ENCODE peak calls at places on chromosome 22, in five cellular contexts. One of them, this sample, is unnamed.

GRCh38 chr22:30250713-30251267 is 4.2 kb upstream of the LIF start:
- DNase-seq in A549: peak; percentile 54
- DNase-seq in upper lobe of left lung: no peak
- DNase-seq in sigmoid colon: no peak
- DNase-seq in tibial nerve: no peak
- DNase-seq in this sample: no peak

GRCh38 chr22:36673821-36674220 is 29.7 kb downstream of the CACNG2 start:
- DNase-seq in A549: no peak
- DNase-seq in upper lobe of left lung: peak; percentile 70
- DNase-seq in sigmoid colon: no peak
- DNase-seq in tibial nerve: no peak
- DNase-seq in this sample: no peak

GRCh38 chr22:37681556-37682049 is 4.5 kb upstream of the NOL12 start:
- DNase-seq in A549: no peak
- DNase-seq in upper lobe of left lung: no peak
- DNase-seq in sigmoid colon: peak; percentile 90
- DNase-seq in tibial nerve: peak; percentile 60
- DNase-seq in this sample: peak; percentile 89

GRCh38 chr22:17368144-17368726 is 1.0 kb upstream of the CECR2 start:
- DNase-seq in A549: no peak
- DNase-seq in upper lobe of left lung: peak; percentile 73
- DNase-seq in sigmoid colon: peak; percentile 68
- DNase-seq in tibial nerve: no peak
- DNase-seq in this sample: no peak

GRCh38 chr22:37329239-37330140 is 47.2 kb downstream of the CYTH4 start:
- DNase-seq in A549: no peak
- DNase-seq in upper lobe of left lung: no peak
- DNase-seq in sigmoid colon: no peak
- DNase-seq in tibial nerve: no peak
- DNase-seq in this sample: no peak

GRCh38 chr22:38144025-38144405 is 33.5 kb upstream of the BAIAP2L2 start:
- DNase-seq in A549: peak; percentile 25
- DNase-seq in upper lobe of left lung: no peak
- DNase-seq in sigmoid colon: no peak
- DNase-seq in tibial nerve: no peak
- DNase-seq in this sample: peak; percentile 49

GRCh38 chr22:35761037-35761436 is 43.4 kb downstream of the APOL5 start:
- DNase-seq in A549: peak; percentile 15
- DNase-seq in upper lobe of left lung: no peak
- DNase-seq in sigmoid colon: no peak
- DNase-seq in tibial nerve: no peak
- DNase-seq in this sample: no peak

GRCh38 chr22:48630444-48630777 is 1197.3 kb downstream of the BRD1 start:
- DNase-seq in A549: no peak
- DNase-seq in upper lobe of left lung: no peak
- DNase-seq in sigmoid colon: no peak
- DNase-seq in tibial nerve: no peak
- DNase-seq in this sample: no peak

GRCh38 chr22:31829505-31829904 is 75.7 kb downstream of the DEPDC5 start:
- DNase-seq in A549: peak; percentile 77
- DNase-seq in upper lobe of left lung: no peak
- DNase-seq in sigmoid colon: no peak
- DNase-seq in tibial nerve: no peak
- DNase-seq in this sample: no peak

GRCh38 chr22:37173709-37174108 is 14.3 kb downstream of the C1QTNF6 start:
- DNase-seq in A549: no peak
- DNase-seq in upper lobe of left lung: no peak
- DNase-seq in sigmoid colon: peak; percentile 79
- DNase-seq in tibial nerve: peak; percentile 67
- DNase-seq in this sample: peak; percentile 84

GRCh38 chr22:43867839-43868652 is 5.7 kb upstream of the SULT4A1 start:
- DNase-seq in A549: peak; percentile 26
- DNase-seq in upper lobe of left lung: peak; percentile 80
- DNase-seq in sigmoid colon: peak; percentile 54
- DNase-seq in tibial nerve: peak; percentile 41
- DNase-seq in this sample: no peak

GRCh38 chr22:37186228-37186996 is 1.6 kb downstream of the C1QTNF6 start:
- DNase-seq in A549: peak; percentile 78
- DNase-seq in upper lobe of left lung: no peak
- DNase-seq in sigmoid colon: peak; percentile 43
- DNase-seq in tibial nerve: peak; percentile 46
- DNase-seq in this sample: peak; percentile 48

GRCh38 chr22:21628386-21629261 is 1.2 kb downstream of the YDJC start:
- DNase-seq in A549: no peak
- DNase-seq in upper lobe of left lung: peak; percentile 89
- DNase-seq in sigmoid colon: no peak
- DNase-seq in tibial nerve: no peak
- DNase-seq in this sample: no peak

GRCh38 chr22:38513063-38513462 is 7.0 kb upstream of the DDX17 start:
- DNase-seq in A549: no peak
- DNase-seq in upper lobe of left lung: no peak
- DNase-seq in sigmoid colon: no peak
- DNase-seq in tibial nerve: no peak
- DNase-seq in this sample: no peak

GRCh38 chr22:28341001-28341400 is 338.6 kb downstream of the TTC28 start:
- DNase-seq in A549: no peak
- DNase-seq in upper lobe of left lung: no peak
- DNase-seq in sigmoid colon: no peak
- DNase-seq in tibial nerve: no peak
- DNase-seq in this sample: no peak

GRCh38 chr22:43831561-43832392 is 19.7 kb upstream of the EFCAB6 start:
- DNase-seq in A549: no peak
- DNase-seq in upper lobe of left lung: no peak
- DNase-seq in sigmoid colon: peak; percentile 50
- DNase-seq in tibial nerve: no peak
- DNase-seq in this sample: peak; percentile 61

GRCh38 chr22:33625959-33626358 is 294.3 kb downstream of the LARGE1 start:
- DNase-seq in A549: no peak
- DNase-seq in upper lobe of left lung: no peak
- DNase-seq in sigmoid colon: no peak
- DNase-seq in tibial nerve: no peak
- DNase-seq in this sample: no peak

GRCh38 chr22:30514252-30514651 is 8.8 kb upstream of the SEC14L4 start:
- DNase-seq in A549: no peak
- DNase-seq in upper lobe of left lung: no peak
- DNase-seq in sigmoid colon: no peak
- DNase-seq in tibial nerve: no peak
- DNase-seq in this sample: no peak

GRCh38 chr22:44118645-44119315 is 61.9 kb upstream of the PARVG start:
- DNase-seq in A549: no peak
- DNase-seq in upper lobe of left lung: no peak
- DNase-seq in sigmoid colon: peak; percentile 48
- DNase-seq in tibial nerve: no peak
- DNase-seq in this sample: no peak

GRCh38 chr22:36881504-36882245 is 20.9 kb downstream of the NCF4 start:
- DNase-seq in A549: no peak
- DNase-seq in upper lobe of left lung: no peak
- DNase-seq in sigmoid colon: no peak
- DNase-seq in tibial nerve: no peak
- DNase-seq in this sample: no peak

GRCh38 chr22:46178755-46179505 is 28.6 kb downstream of the PPARA start:
- DNase-seq in A549: no peak
- DNase-seq in upper lobe of left lung: no peak
- DNase-seq in sigmoid colon: no peak
- DNase-seq in tibial nerve: no peak
- DNase-seq in this sample: no peak

GRCh38 chr22:29003975-29004646 is 57.5 kb downstream of the C22orf31 start:
- DNase-seq in A549: no peak
- DNase-seq in upper lobe of left lung: no peak
- DNase-seq in sigmoid colon: no peak
- DNase-seq in tibial nerve: no peak
- DNase-seq in this sample: no peak

GRCh38 chr22:19106886-19107729 is 15.1 kb downstream of the DGCR2 start:
- DNase-seq in A549: no peak
- DNase-seq in upper lobe of left lung: no peak
- DNase-seq in sigmoid colon: no peak
- DNase-seq in tibial nerve: no peak
- DNase-seq in this sample: peak; percentile 45

GRCh38 chr22:19109198-19110063 is 12.8 kb downstream of the DGCR2 start:
- DNase-seq in A549: no peak
- DNase-seq in upper lobe of left lung: no peak
- DNase-seq in sigmoid colon: no peak
- DNase-seq in tibial nerve: peak; percentile 32
- DNase-seq in this sample: peak; percentile 82

GRCh38 chr22:19107730-19108074 is 14.5 kb downstream of the DGCR2 start:
- DNase-seq in A549: no peak
- DNase-seq in upper lobe of left lung: no peak
- DNase-seq in sigmoid colon: no peak
- DNase-seq in tibial nerve: no peak
- DNase-seq in this sample: no peak

GRCh38 chr22:19110064-19110458 is 12.2 kb downstream of the DGCR2 start:
- DNase-seq in A549: no peak
- DNase-seq in upper lobe of left lung: no peak
- DNase-seq in sigmoid colon: no peak
- DNase-seq in tibial nerve: no peak
- DNase-seq in this sample: peak; percentile 31

DNA sequence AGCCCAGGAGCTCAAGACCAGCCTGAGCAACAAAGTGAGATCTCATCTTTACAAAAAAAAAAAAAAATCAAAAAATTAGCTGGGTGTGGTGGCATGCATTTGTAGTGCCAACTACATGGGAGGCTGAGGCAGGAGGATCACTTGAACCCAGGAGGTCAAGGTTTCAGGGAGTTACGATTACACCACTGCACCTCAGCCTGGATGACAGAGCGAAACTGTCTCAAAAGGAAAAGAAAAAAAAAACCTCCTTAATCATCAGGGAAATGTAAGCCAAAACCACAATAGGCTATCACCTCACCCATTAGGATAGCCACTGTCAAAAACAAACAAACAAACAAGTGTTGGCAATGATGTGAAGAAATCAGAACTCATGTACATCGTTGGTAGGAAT is 13.4 kb downstream of the DGCR2 start:
- DNase-seq in A549: no peak
- DNase-seq in upper lobe of left lung: no peak
- DNase-seq in sigmoid colon: no peak
- DNase-seq in tibial nerve: no peak
- DNase-seq in this sample: no peak
- TF ChIP-seq EP300 in A549: no peak
- TF ChIP-seq EP300 in upper lobe of left lung: no peak
- TF ChIP-seq EP300 in sigmoid colon: no peak
- TF ChIP-seq EP300 in tibial nerve: no peak
- TF ChIP-seq EP300 in this sample: no peak

GRCh38 chr22:23083315-23084021 is 13.1 kb downstream of the GNAZ start:
- DNase-seq in A549: no peak
- DNase-seq in upper lobe of left lung: peak; percentile 60
- DNase-seq in sigmoid colon: no peak
- DNase-seq in tibial nerve: no peak
- DNase-seq in this sample: no peak

GRCh38 chr22:23084453-23085350 is 14.4 kb downstream of the GNAZ start:
- DNase-seq in A549: no peak
- DNase-seq in upper lobe of left lung: no peak
- DNase-seq in sigmoid colon: no peak
- DNase-seq in tibial nerve: no peak
- DNase-seq in this sample: no peak

GRCh38 chr22:23080542-23081290 is 10.4 kb downstream of the GNAZ start:
- DNase-seq in A549: no peak
- DNase-seq in upper lobe of left lung: no peak
- DNase-seq in sigmoid colon: no peak
- DNase-seq in tibial nerve: no peak
- DNase-seq in this sample: no peak

GRCh38 chr22:23085351-23085671 is 15.0 kb downstream of the GNAZ start:
- DNase-seq in A549: no peak
- DNase-seq in upper lobe of left lung: no peak
- DNase-seq in sigmoid colon: no peak
- DNase-seq in tibial nerve: no peak
- DNase-seq in this sample: no peak

DNA sequence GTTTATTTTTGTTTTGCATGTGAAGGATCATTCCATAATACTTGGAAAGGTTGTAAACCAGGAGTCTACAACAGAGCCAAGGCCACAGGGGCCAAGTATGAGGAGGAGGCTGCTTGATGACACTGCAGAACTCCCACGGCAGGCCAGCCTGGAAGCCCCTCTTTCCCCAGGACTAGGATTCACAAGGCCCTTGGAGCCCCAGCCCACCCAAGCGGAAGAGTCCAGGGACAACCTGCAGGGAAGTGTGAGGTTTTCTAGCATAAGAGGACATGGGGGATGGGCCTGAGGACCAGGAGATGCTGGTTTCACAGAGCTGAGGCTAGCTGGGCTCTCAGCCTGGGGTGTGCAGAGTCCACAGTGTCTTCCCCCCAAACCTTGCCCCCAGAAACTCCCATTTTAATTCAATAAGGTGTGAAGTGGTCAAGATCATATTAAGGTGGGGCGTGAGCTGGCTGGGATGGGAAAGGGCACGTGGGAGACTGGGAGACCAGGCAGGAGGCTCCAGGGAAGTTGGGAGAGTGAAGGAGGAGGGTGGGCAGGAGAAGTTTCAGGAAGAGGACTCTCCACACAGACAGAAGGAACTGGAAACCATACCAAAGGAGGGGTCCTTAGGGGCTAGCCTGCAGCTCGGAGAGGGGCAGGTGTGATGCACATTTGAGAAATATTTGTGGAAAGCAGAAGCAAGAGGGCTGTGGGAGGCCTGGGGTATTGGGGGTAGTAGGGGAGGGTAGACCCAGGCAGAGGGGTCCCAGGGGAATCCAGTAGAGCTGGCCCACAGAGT is 12.4 kb downstream of the GNAZ start:
- DNase-seq in A549: no peak
- DNase-seq in upper lobe of left lung: no peak
- DNase-seq in sigmoid colon: no peak
- DNase-seq in tibial nerve: no peak
- DNase-seq in this sample: no peak
- TF ChIP-seq CTCF in A549: no peak
- TF ChIP-seq CTCF in upper lobe of left lung: no peak
- TF ChIP-seq CTCF in sigmoid colon: no peak
- TF ChIP-seq CTCF in tibial nerve: no peak
- TF ChIP-seq CTCF in this sample: no peak

GRCh38 chr22:39575552-39575825 is 4.9 kb downstream of the CACNA1I start:
- DNase-seq in A549: no peak
- DNase-seq in upper lobe of left lung: no peak
- DNase-seq in sigmoid colon: no peak
- DNase-seq in tibial nerve: no peak
- DNase-seq in this sample: no peak
- TF ChIP-seq EP300 in A549: no peak
- TF ChIP-seq EP300 in upper lobe of left lung: no peak
- TF ChIP-seq EP300 in sigmoid colon: no peak
- TF ChIP-seq EP300 in tibial nerve: no peak
- TF ChIP-seq EP300 in this sample: no peak

DNA sequence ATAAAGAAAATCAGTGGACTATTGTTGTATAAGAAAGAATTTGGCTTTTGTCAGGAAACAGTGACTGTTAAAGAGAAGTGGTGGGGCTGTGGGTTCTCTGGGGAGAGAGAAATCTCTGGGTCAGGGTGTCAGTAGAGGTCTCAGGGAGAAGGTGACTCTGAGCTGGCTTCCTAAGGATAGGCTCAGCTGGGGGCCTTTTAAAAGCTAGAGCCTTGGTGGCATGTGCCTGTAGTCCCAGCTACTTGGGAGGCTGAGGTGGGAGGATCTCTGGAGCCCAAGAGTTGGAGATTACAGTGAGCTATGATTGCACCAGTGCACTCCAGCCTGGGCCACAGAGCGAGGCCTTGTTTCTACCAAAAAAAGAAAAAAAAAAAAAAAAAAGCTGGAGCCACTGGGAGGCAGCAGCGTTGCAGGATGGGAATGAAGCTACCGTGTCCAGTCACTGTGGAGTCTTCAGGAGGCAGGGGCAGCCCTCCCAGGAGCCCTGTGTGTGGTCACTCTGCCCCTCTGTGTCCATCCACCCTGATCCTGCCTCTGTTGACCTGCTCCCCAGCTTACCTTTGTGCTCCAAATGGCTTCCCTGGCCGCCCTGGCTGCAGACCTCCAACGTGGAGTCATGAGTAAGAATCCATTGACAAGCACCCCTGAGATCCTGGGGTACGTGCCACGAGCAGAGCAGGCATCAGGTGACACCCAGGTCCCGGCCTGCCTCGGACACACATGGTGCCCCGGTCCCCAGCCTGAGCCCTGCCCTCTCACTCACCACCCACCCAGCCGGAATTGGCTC is 5.4 kb upstream of the MIF start:
- DNase-seq in A549: peak; percentile 15
- DNase-seq in upper lobe of left lung: peak; percentile 37
- DNase-seq in sigmoid colon: no peak
- DNase-seq in tibial nerve: no peak
- DNase-seq in this sample: no peak
- TF ChIP-seq CTCF in A549: no peak
- TF ChIP-seq CTCF in upper lobe of left lung: no peak
- TF ChIP-seq CTCF in sigmoid colon: no peak
- TF ChIP-seq CTCF in tibial nerve: peak; percentile 8
- TF ChIP-seq CTCF in this sample: no peak

This sample was measured in suprapubic skin.